ENCODE peak calls at places on chromosome 18, in five cellular contexts. One of them, this sample, is unnamed.

GRCh38 chr18:23378470-23378764 is 74.7 kb upstream of the RIOK3 start:
- DNase-seq in left ventricle myocardium superior: no peak
- DNase-seq in LoVo: no peak
- DNase-seq in NCI-H1105 treated with DMSO at 0.1 percent for 48 hours: no peak
- DNase-seq in IMR-90: peak; percentile 45
- DNase-seq in this sample: no peak

GRCh38 chr18:79520473-79521390 is 125.0 kb downstream of the NFATC1 start:
- DNase-seq in LoVo: no peak
- DNase-seq in NCI-H1105 treated with DMSO at 0.1 percent for 48 hours: no peak
- DNase-seq in left ventricle myocardium superior: no peak
- DNase-seq in IMR-90: no peak
- DNase-seq in this sample: no peak

GRCh38 chr18:14747513-14748474 is at the start of gene ANKRD30B:
- DNase-seq in NCI-H1105 treated with DMSO at 0.1 percent for 48 hours: no peak
- DNase-seq in left ventricle myocardium superior: no peak
- DNase-seq in LoVo: no peak
- DNase-seq in IMR-90: no peak
- DNase-seq in this sample: no peak

GRCh38 chr18:46464926-46465655 is 191.9 kb downstream of the LOXHD1 start:
- DNase-seq in NCI-H1105 treated with DMSO at 0.1 percent for 48 hours: no peak
- DNase-seq in LoVo: no peak
- DNase-seq in IMR-90: no peak
- DNase-seq in left ventricle myocardium superior: no peak
- DNase-seq in this sample: no peak

GRCh38 chr18:801137-801536 is 10.9 kb downstream of the YES1 start:
- DNase-seq in LoVo: no peak
- DNase-seq in left ventricle myocardium superior: no peak
- DNase-seq in NCI-H1105 treated with DMSO at 0.1 percent for 48 hours: no peak
- DNase-seq in IMR-90: no peak
- DNase-seq in this sample: no peak

GRCh38 chr18:71252351-71252862 is 963.6 kb downstream of the SOCS6 start:
- DNase-seq in NCI-H1105 treated with DMSO at 0.1 percent for 48 hours: no peak
- DNase-seq in left ventricle myocardium superior: no peak
- DNase-seq in IMR-90: no peak
- DNase-seq in LoVo: no peak
- DNase-seq in this sample: no peak

GRCh38 chr18:56168049-56168781 is 470.2 kb downstream of the TXNL1 start:
- DNase-seq in IMR-90: peak; percentile 91
- DNase-seq in left ventricle myocardium superior: peak; percentile 31
- DNase-seq in LoVo: peak; percentile 37
- DNase-seq in NCI-H1105 treated with DMSO at 0.1 percent for 48 hours: no peak
- DNase-seq in this sample: peak; percentile 36

GRCh38 chr18:48792611-48793368 is 158.0 kb downstream of the SMAD7 start:
- DNase-seq in IMR-90: no peak
- DNase-seq in left ventricle myocardium superior: no peak
- DNase-seq in NCI-H1105 treated with DMSO at 0.1 percent for 48 hours: no peak
- DNase-seq in LoVo: no peak
- DNase-seq in this sample: no peak

GRCh38 chr18:57649536-57650495 is 28.2 kb upstream of the NARS1 start:
- DNase-seq in IMR-90: peak; percentile 70
- DNase-seq in NCI-H1105 treated with DMSO at 0.1 percent for 48 hours: no peak
- DNase-seq in left ventricle myocardium superior: no peak
- DNase-seq in LoVo: no peak
- DNase-seq in this sample: no peak

GRCh38 chr18:55964171-55964570 is 376.2 kb upstream of the TCF4 start:
- DNase-seq in LoVo: no peak
- DNase-seq in IMR-90: no peak
- DNase-seq in left ventricle myocardium superior: no peak
- DNase-seq in NCI-H1105 treated with DMSO at 0.1 percent for 48 hours: no peak
- DNase-seq in this sample: no peak

GRCh38 chr18:79795446-79795845 is 2.3 kb upstream of the KCNG2 start:
- DNase-seq in NCI-H1105 treated with DMSO at 0.1 percent for 48 hours: no peak
- DNase-seq in LoVo: no peak
- DNase-seq in IMR-90: no peak
- DNase-seq in left ventricle myocardium superior: no peak
- DNase-seq in this sample: no peak

GRCh38 chr18:51211552-51211951 is 14.1 kb upstream of the MEX3C start:
- DNase-seq in left ventricle myocardium superior: peak; percentile 40
- DNase-seq in LoVo: peak; percentile 16
- DNase-seq in NCI-H1105 treated with DMSO at 0.1 percent for 48 hours: no peak
- DNase-seq in IMR-90: peak; percentile 59
- DNase-seq in this sample: peak; percentile 59

GRCh38 chr18:79553154-79553553 is 126.4 kb upstream of the CTDP1 start:
- DNase-seq in IMR-90: no peak
- DNase-seq in LoVo: peak; percentile 11
- DNase-seq in left ventricle myocardium superior: no peak
- DNase-seq in NCI-H1105 treated with DMSO at 0.1 percent for 48 hours: no peak
- DNase-seq in this sample: no peak

GRCh38 chr18:63073481-63073880 is 246.1 kb downstream of the BCL2 start:
- DNase-seq in LoVo: no peak
- DNase-seq in left ventricle myocardium superior: no peak
- DNase-seq in NCI-H1105 treated with DMSO at 0.1 percent for 48 hours: no peak
- DNase-seq in IMR-90: no peak
- DNase-seq in this sample: peak; percentile 54

GRCh38 chr18:62758591-62758990 is 43.2 kb downstream of the PHLPP1 start:
- DNase-seq in LoVo: no peak
- DNase-seq in NCI-H1105 treated with DMSO at 0.1 percent for 48 hours: no peak
- DNase-seq in left ventricle myocardium superior: no peak
- DNase-seq in IMR-90: no peak
- DNase-seq in this sample: no peak

GRCh38 chr18:56000041-56000440 is 412.0 kb upstream of the TCF4 start:
- DNase-seq in LoVo: no peak
- DNase-seq in NCI-H1105 treated with DMSO at 0.1 percent for 48 hours: no peak
- DNase-seq in left ventricle myocardium superior: no peak
- DNase-seq in IMR-90: no peak
- DNase-seq in this sample: no peak

GRCh38 chr18:76451475-76452331 is 43.3 kb downstream of the ZNF516 start:
- DNase-seq in LoVo: no peak
- DNase-seq in IMR-90: no peak
- DNase-seq in NCI-H1105 treated with DMSO at 0.1 percent for 48 hours: no peak
- DNase-seq in left ventricle myocardium superior: no peak
- DNase-seq in this sample: peak; percentile 10

GRCh38 chr18:45828917-45829811 is 3.7 kb downstream of the SIGLEC15 start:
- DNase-seq in NCI-H1105 treated with DMSO at 0.1 percent for 48 hours: no peak
- DNase-seq in LoVo: peak; percentile 60
- DNase-seq in IMR-90: no peak
- DNase-seq in left ventricle myocardium superior: no peak
- DNase-seq in this sample: peak; percentile 83

GRCh38 chr18:49560277-49561126 is 1.4 kb upstream of the LIPG start:
- DNase-seq in LoVo: peak; percentile 32
- DNase-seq in IMR-90: no peak
- DNase-seq in left ventricle myocardium superior: no peak
- DNase-seq in NCI-H1105 treated with DMSO at 0.1 percent for 48 hours: peak; percentile 76
- DNase-seq in this sample: peak; percentile 65

GRCh38 chr18:79156330-79156729 is 87.1 kb downstream of the ATP9B start:
- DNase-seq in IMR-90: no peak
- DNase-seq in NCI-H1105 treated with DMSO at 0.1 percent for 48 hours: no peak
- DNase-seq in LoVo: no peak
- DNase-seq in left ventricle myocardium superior: no peak
- DNase-seq in this sample: no peak

GRCh38 chr18:50203801-50204604 is 9.1 kb upstream of the MYO5B start:
- DNase-seq in left ventricle myocardium superior: no peak
- DNase-seq in NCI-H1105 treated with DMSO at 0.1 percent for 48 hours: peak; percentile 82
- DNase-seq in IMR-90: peak; percentile 9
- DNase-seq in LoVo: peak; percentile 59
- DNase-seq in this sample: peak; percentile 72

GRCh38 chr18:12315911-12316310 is 7.9 kb downstream of the TUBB6 start:
- DNase-seq in left ventricle myocardium superior: peak; percentile 82
- DNase-seq in NCI-H1105 treated with DMSO at 0.1 percent for 48 hours: no peak
- DNase-seq in LoVo: no peak
- DNase-seq in IMR-90: no peak
- DNase-seq in this sample: no peak

GRCh38 chr18:77320960-77321559 is 71.4 kb downstream of the GALR1 start:
- DNase-seq in left ventricle myocardium superior: no peak
- DNase-seq in LoVo: no peak
- DNase-seq in NCI-H1105 treated with DMSO at 0.1 percent for 48 hours: peak; percentile 4
- DNase-seq in IMR-90: no peak
- DNase-seq in this sample: no peak

GRCh38 chr18:13629841-13630747 is 96.3 kb downstream of the FAM210A start:
- DNase-seq in left ventricle myocardium superior: no peak
- DNase-seq in LoVo: peak; percentile 32
- DNase-seq in NCI-H1105 treated with DMSO at 0.1 percent for 48 hours: peak; percentile 55
- DNase-seq in IMR-90: peak; percentile 50
- DNase-seq in this sample: peak; percentile 68

GRCh38 chr18:55988537-55988936 is 400.5 kb upstream of the TCF4 start:
- DNase-seq in LoVo: no peak
- DNase-seq in NCI-H1105 treated with DMSO at 0.1 percent for 48 hours: no peak
- DNase-seq in IMR-90: peak; percentile 71
- DNase-seq in left ventricle myocardium superior: no peak
- DNase-seq in this sample: no peak

GRCh38 chr18:34033968-34034367 is 190.7 kb downstream of the NOL4 start:
- DNase-seq in LoVo: no peak
- DNase-seq in IMR-90: no peak
- DNase-seq in NCI-H1105 treated with DMSO at 0.1 percent for 48 hours: no peak
- DNase-seq in left ventricle myocardium superior: no peak
- DNase-seq in this sample: no peak

GRCh38 chr18:8253943-8254342 is 355.3 kb upstream of the RAB12 start:
- DNase-seq in LoVo: no peak
- DNase-seq in NCI-H1105 treated with DMSO at 0.1 percent for 48 hours: no peak
- DNase-seq in IMR-90: no peak
- DNase-seq in left ventricle myocardium superior: no peak
- DNase-seq in this sample: no peak